ENCODE peak calls at places on chromosomes 2 and 18, in four cellular contexts. H is transverse colon, Z is A549, J is uterus. L is an unnamed sample.

GRCh38 chr18:73895701-73896100 is 251.9 kb downstream of the FBXO15 start:
- DNase-seq in H (no peak), Z (no peak), J (no peak), L (no peak)

GRCh38 chr2:162301151-162301804 is 17.2 kb downstream of the IFIH1 start:
- DNase-seq in H (peak), Z (peak), J (peak), L (no peak)

GRCh38 chr2:190579058-190579410 is 44.5 kb upstream of the NEMP2 start:
- DNase-seq in H (no peak), Z (no peak), J (no peak), L (no peak)

GRCh38 chr2:74239346-74239745 is 40.9 kb downstream of the MTHFD2 start:
- DNase-seq in H (no peak), Z (no peak), J (no peak), L (no peak)

GRCh38 chr2:72755647-72756423 is 70.0 kb downstream of the EXOC6B start:
- DNase-seq in H (no peak), Z (no peak), J (peak), L (no peak)

GRCh38 chr18:70207181-70207580 is 1.7 kb upstream of the RTTN start:
- DNase-seq in H (no peak), Z (no peak), J (no peak), L (no peak)

GRCh38 chr2:218471982-218472381 is 53.1 kb downstream of the VIL1 start:
- DNase-seq in H (no peak), Z (no peak), J (no peak), L (no peak)

GRCh38 chr2:197954328-197954727 is 149.9 kb downstream of the PLCL1 start:
- DNase-seq in H (no peak), Z (no peak), J (no peak), L (no peak)

GRCh38 chr18:24942144-24942543 is 409.8 kb downstream of the ZNF521 start:
- DNase-seq in H (no peak), Z (no peak), J (no peak), L (no peak)

GRCh38 chr18:31101148-31102019 is 837 bp downstream of the DSC2 start:
- DNase-seq in H (peak), Z (peak), J (peak), L (no peak)

GRCh38 chr2:81483254-81483653 is 1178.7 kb upstream of the LRRTM1 start:
- DNase-seq in H (no peak), Z (no peak), J (no peak), L (no peak)

GRCh38 chr2:81481994-81482368 is 1177.4 kb upstream of the LRRTM1 start:
- DNase-seq in H (no peak), Z (no peak), J (no peak), L (peak)

DNA sequence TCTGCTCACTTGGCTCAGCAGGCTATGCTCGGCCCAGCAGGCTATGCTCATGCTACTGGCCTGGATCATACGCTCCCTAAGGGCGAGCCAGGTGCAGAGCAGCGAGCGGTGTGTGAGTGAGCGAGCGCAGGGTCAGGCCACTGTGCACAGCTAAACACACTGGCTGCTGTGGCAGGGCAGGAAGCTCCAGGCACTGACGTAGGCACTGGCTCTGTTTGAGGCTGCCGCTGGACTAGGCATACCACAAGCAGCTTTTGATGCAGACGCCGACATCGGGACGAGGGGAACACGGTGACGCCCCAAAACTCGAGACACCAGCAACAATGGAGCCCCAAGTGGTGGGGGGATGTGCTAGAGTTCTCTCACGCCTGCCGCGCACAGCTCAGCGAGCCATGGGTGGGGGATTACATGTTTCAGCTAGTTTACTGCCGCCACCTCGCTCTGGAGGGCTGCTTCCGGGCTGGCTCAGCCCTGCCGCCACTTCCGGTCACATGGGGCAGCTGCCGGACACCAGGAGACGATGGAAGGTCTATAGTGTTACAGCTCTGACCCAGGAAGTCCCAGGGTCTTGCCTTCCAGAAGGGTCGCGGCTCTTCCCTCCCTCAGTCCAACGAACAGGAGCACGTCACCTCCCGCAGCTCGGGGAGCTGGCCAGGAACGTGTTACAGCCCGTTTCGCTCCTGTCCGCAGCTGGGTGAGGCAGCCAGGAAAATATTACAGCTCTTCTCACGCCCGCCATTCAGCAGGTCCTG is 1176.9 kb upstream of the LRRTM1 start:
- DNase-seq in H (no peak), Z (no peak), J (no peak), L (peak)
- TF ChIP-seq POLR2A in H (no peak), Z (peak), J (no peak), L (peak)

GRCh38 chr18:63971320-63972071 is 1.6 kb downstream of the SERPINB8 start:
- DNase-seq in H (no peak), Z (no peak), J (no peak), L (no peak)

GRCh38 chr18:63965716-63966330 is 4.1 kb upstream of the SERPINB8 start:
- DNase-seq in H (no peak), Z (no peak), J (no peak), L (no peak)

GRCh38 chr18:63970803-63971191 is 916 bp downstream of the SERPINB8 start:
- DNase-seq in H (peak), Z (no peak), J (no peak), L (no peak)

GRCh38 chr18:63974991-63975390 is 5.1 kb downstream of the SERPINB8 start:
- DNase-seq in H (peak), Z (no peak), J (no peak), L (no peak)

GRCh38 chr18:63969965-63970802 is at the start of gene SERPINB8:
- DNase-seq in H (peak), Z (peak), J (peak), L (peak)
- TF ChIP-seq POLR2A in H (peak), Z (peak), J (peak), L (peak)

GRCh38 chr2:208356846-208357574 is 49.6 kb upstream of the PTH2R start:
- DNase-seq in H (no peak), Z (no peak), J (no peak), L (no peak)

GRCh38 chr2:208360259-208361076 is 46.1 kb upstream of the PTH2R start:
- DNase-seq in H (no peak), Z (no peak), J (no peak), L (no peak)

GRCh38 chr2:208361077-208361441 is 45.5 kb upstream of the PTH2R start:
- DNase-seq in H (no peak), Z (no peak), J (no peak), L (no peak)

GRCh38 chr2:208359632-208359986 is 47.0 kb upstream of the PTH2R start:
- DNase-seq in H (no peak), Z (no peak), J (no peak), L (no peak)

DNA sequence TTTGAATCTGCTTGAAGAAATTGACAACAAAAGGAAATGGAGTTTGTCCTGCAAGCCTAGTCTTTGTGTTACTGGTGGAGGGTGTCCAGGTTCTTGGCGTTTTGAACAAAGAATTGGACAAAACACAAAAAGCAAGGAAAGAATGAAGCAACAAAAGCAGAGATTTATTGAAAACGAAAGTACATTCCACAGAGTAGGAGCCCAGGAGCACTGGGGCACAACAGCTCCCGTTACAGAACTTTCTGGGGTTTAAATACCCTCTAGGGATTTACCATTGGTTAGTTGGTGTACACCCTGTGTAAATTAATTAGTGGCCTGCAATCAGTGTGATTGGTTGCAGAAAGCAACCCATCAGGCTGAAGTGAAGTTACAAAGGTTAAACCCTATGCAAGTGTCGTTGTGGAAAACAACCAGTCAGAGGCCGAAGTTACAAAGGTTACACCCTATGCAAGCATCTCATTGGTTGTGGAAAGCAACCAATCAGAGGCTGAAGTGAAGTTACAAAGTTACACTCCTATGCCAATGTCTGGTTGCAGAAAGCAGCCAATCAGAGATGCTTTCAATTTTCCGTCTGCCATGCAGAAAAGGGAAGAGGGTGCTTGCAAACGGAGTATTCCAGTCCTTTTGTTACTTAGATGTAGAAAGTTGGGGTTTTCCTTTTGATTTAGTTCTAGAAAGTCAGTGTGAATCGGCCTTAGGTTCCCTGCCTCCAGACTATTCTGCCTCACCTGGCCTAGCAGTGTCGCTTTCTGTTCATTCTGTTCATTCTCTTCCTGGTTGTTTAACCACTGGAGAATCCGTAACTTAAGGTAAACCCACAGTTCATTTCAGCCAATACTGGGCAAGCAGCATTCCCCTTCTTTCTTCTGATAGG is 47.6 kb upstream of the PTH2R start:
- DNase-seq in H (no peak), Z (no peak), J (no peak), L (no peak)
- TF ChIP-seq POLR2A in H (no peak), Z (no peak), J (no peak), L (no peak)

GRCh38 chr18:58537272-58538038 is 91.4 kb downstream of the ALPK2 start:
- DNase-seq in H (no peak), Z (no peak), J (no peak), L (no peak)
- TF ChIP-seq POLR2A in H (no peak), Z (no peak), J (no peak), L (no peak)

DNA sequence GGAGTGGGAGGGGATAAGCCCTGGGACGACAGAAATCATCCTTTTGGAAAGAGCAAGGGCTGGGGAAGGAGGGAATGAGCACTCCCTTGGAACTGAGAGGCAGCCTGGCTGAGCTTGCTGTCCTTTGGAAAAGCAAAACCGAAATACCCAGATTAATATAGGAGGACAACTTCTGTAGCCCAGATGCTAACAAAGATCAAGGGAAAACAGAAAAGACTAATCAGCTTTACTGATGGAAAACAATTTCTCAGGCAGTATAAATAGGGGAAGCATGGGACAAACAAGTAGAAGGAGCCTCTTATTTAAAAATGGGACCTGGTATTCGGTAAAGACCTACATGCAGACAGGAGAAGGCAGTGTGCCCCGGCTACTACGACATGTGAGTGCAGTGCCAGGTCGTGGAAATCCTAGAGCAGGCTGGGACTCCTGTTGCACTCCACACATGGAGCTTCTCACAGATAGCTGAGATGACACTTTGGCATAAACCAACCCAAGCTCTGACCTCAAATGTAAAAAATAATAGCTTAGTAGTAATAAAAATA is 775 bp upstream of the DSEL start:
- DNase-seq in H (peak), Z (no peak), J (peak), L (no peak)
- TF ChIP-seq POLR2A in H (no peak), Z (no peak), J (peak), L (peak)

GRCh38 chr2:9950521-9951271 is 797 bp upstream of the GRHL1 start:
- DNase-seq in H (peak), Z (peak), J (peak), L (no peak)

GRCh38 chr2:9952286-9952737 is 819 bp downstream of the GRHL1 start:
- DNase-seq in H (no peak), Z (no peak), J (no peak), L (no peak)

GRCh38 chr2:9952856-9953503 is 1.5 kb downstream of the GRHL1 start:
- DNase-seq in H (no peak), Z (no peak), J (no peak), L (no peak)

GRCh38 chr2:9951272-9951521 is 296 bp upstream of the GRHL1 start:
- DNase-seq in H (no peak), Z (no peak), J (no peak), L (no peak)

DNA sequence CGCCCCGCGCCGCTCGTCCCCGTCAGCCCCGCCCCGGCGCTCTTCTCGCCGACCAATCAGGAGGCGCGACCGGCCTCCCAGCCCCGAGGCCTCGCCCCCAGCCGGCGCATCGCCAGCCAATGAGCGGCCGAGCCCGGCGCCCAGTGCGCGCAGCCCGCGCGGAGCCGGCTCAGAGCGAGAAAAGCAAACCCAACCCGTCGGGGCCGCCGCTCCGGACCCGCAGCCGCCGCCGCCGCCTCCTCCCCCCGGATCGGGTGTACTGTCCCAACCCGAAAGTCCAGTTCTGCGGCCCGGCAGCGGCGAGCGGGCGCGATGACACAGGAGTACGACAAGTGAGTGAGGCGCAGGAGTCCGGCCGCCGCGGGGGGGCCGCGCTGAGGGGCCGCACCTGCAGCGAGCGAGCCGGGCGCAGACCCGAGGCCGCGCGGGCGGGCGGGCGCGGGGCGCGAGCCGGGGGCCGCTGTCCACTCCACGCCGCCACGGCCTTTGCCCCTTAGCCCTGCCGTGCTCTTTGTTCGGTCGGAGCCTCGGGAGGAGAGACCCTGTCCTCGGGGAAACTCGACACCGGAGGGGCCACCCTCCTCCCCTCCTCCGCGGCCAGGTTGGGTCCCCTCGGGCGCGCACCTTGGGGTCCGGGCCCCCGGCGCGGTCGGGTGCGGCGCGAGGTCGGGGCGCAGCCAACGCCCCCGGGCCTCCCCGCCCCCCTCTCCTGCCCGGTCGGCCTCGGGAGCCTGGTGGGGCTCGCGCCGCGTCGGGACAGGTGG is at the start of gene GRHL1:
- DNase-seq in H (peak), Z (peak), J (peak), L (peak)
- TF ChIP-seq POLR2A in H (no peak), Z (peak), J (peak), L (no peak)

GRCh38 chr2:96184188-96184587 is 24.4 kb downstream of the STARD7 start:
- DNase-seq in H (no peak), Z (no peak), J (no peak), L (no peak)
- TF ChIP-seq POLR2A in H (no peak), Z (no peak), J (no peak), L (no peak)

DNA sequence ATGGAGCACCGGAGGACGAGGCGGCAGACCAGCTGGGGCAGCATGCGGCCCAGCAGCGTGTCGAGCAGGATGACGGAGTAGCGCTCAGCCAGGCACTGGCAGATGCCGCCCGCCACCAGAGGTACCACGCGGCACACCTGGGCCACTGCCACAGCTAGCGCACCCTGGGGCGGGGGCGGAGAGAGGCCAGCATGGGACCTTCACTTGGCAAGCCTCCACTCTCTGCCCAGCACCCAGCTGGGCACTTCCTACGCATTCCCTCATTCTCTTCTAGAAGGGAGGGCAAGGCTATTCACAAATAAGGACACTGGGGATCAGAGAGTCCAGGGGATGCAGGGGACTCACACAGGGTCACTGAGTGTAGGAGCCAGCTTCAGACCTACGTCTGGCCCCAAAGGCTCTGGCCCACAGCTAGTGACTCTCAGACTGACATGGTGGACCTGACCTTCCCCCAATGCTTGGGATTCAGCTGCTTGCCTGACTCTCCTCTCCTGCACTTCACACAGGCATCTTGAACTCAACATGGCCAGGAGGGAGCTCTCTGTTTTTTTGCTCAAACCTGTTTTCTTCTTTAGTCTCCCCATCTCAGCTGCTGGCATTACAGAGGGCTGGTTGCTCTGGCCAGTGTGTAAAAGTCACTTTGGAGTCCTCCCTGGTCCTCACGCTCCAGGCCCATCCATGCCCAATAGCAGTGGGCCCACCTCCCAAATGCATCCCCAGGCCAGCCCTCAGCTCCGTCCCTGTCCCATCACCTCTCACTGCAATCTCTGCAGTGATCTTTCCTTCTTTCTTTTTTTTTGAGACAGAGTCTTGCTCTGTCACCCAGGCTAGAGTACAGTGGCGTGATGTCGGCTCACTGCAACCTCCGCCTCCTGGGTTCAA is 4.1 kb downstream of the SFTPB start:
- DNase-seq in H (no peak), Z (no peak), J (no peak), L (no peak)
- TF ChIP-seq POLR2A in H (no peak), Z (no peak), J (no peak), L (no peak)

L was measured in H54.